ENCODE peak calls at places on chromosomes 2 and 18, in five cellular contexts. K is stimulated activated naive CD8-positive, alpha-beta T cell treated with anti-CD3 and anti-CD28 coated beads, Interleukin-15, Interleukin-2, amounts not matched to agents 100 U/mL and 50 U/mL, for 24 hours; L is AML-193; S is RWPE1; C is NCI-H2081. Y is an unnamed sample.
A peak's percentile ranks its signal among the peaks of the same experiment; 100 is the strongest.

GRCh38 chr18:58196881-58197872 is 153.2 kb downstream of the NEDD4L start:
- DNase-seq in C (no peak), L (no peak), K (no peak), S (no peak), Y (no peak)

GRCh38 chr2:55498582-55498981 is 20.9 kb upstream of the CFAP36 start:
- DNase-seq in K (no peak), L (no peak), S (no peak), C (no peak), Y (no peak)

GRCh38 chr18:26436176-26437031 is 111.9 kb downstream of the KCTD1 start:
- DNase-seq in C (no peak), S (peak; percentile 69), K (no peak), L (no peak), Y (peak; percentile 95)

GRCh38 chr2:240965296-240965904 is 33.0 kb upstream of the SNED1 start:
- DNase-seq in C (no peak), S (no peak), K (no peak), L (peak; percentile 32), Y (no peak)

GRCh38 chr18:67599277-67599676 is 82.8 kb upstream of the DSEL start:
- DNase-seq in K (no peak), L (no peak), C (no peak), S (peak; percentile 11), Y (no peak)

GRCh38 chr2:30362468-30363081 is 84.5 kb upstream of the LCLAT1 start:
- DNase-seq in C (no peak), K (no peak), L (no peak), S (no peak), Y (peak; percentile 91)

GRCh38 chr2:67295406-67295805 is 101.7 kb upstream of the ETAA1 start:
- DNase-seq in L (no peak), C (no peak), K (no peak), S (no peak), Y (no peak)

GRCh38 chr2:64996914-64997313 is 7.7 kb downstream of the SLC1A4 start:
- DNase-seq in K (no peak), S (no peak), L (no peak), C (no peak), Y (no peak)

GRCh38 chr2:46811379-46812310 is 104.0 kb downstream of the MCFD2 start:
- DNase-seq in L (no peak), C (no peak), K (no peak), S (no peak), Y (no peak)

GRCh38 chr2:134365356-134365755 is 111.5 kb downstream of the MGAT5 start:
- DNase-seq in S (no peak), K (no peak), L (peak; percentile 17), C (no peak), Y (no peak)

GRCh38 chr2:39723497-39723896 is 55.6 kb downstream of the THUMPD2 start:
- DNase-seq in K (no peak), C (no peak), S (no peak), L (no peak), Y (no peak)

GRCh38 chr2:61959381-61960293 is 54.2 kb downstream of the COMMD1 start:
- DNase-seq in K (no peak), C (no peak), S (no peak), L (no peak), Y (no peak)

GRCh38 chr2:208250401-208250800 is 4.5 kb downstream of the IDH1 start:
- DNase-seq in L (peak; percentile 73), K (no peak), S (peak; percentile 46), C (no peak), Y (no peak)

GRCh38 chr18:63306819-63307554 is 12.6 kb downstream of the BCL2 start:
- DNase-seq in S (no peak), L (no peak), K (no peak), C (no peak), Y (no peak)

GRCh38 chr2:140502951-140503630 is 1627.7 kb downstream of the LRP1B start:
- DNase-seq in L (no peak), C (no peak), K (no peak), S (peak; percentile 13), Y (no peak)

GRCh38 chr2:53848062-53848461 is 11.7 kb downstream of the GPR75 start:
- DNase-seq in C (no peak), S (no peak), K (no peak), L (peak; percentile 28), Y (no peak)

GRCh38 chr2:120246546-120247300 is 5.9 kb upstream of the RALB start:
- DNase-seq in L (no peak), S (no peak), K (no peak), C (no peak), Y (no peak)

GRCh38 chr2:204205082-204205481 is 268.5 kb downstream of the ICOS start:
- DNase-seq in C (no peak), L (no peak), S (no peak), K (no peak), Y (no peak)

GRCh38 chr18:25672490-25672889 is 320.5 kb upstream of the ZNF521 start:
- DNase-seq in C (no peak), S (no peak), K (no peak), L (no peak), Y (no peak)

GRCh38 chr2:9984217-9984739 is 32.8 kb downstream of the GRHL1 start:
- DNase-seq in C (peak; percentile 28), L (peak; percentile 67), S (peak; percentile 65), K (peak; percentile 18), Y (no peak)

GRCh38 chr2:21469158-21469557 is 345.4 kb downstream of the TDRD15 start:
- DNase-seq in S (no peak), K (no peak), C (no peak), L (no peak), Y (no peak)

GRCh38 chr2:36270758-36271157 is 84.8 kb upstream of the CRIM1 start:
- DNase-seq in S (no peak), C (no peak), K (no peak), L (no peak), Y (no peak)

GRCh38 chr2:218886461-218886947 is 5.9 kb downstream of the WNT10A start:
- DNase-seq in L (no peak), C (peak; percentile 39), K (no peak), S (no peak), Y (no peak)

GRCh38 chr18:29164020-29164706 is 987.2 kb upstream of the CDH2 start:
- DNase-seq in K (no peak), C (no peak), L (no peak), S (peak; percentile 78), Y (peak; percentile 37)

GRCh38 chr2:27655155-27655951 is 8.1 kb downstream of the SUPT7L start:
- DNase-seq in L (no peak), C (no peak), S (no peak), K (no peak), Y (no peak)

GRCh38 chr2:74206180-74206688 is 7.8 kb downstream of the MTHFD2 start:
- DNase-seq in S (no peak), L (peak; percentile 61), C (no peak), K (peak; percentile 50), Y (peak; percentile 54)

GRCh38 chr2:60550151-60550983 is 3.1 kb downstream of the BCL11A start:
- DNase-seq in L (no peak), K (peak; percentile 62), S (peak; percentile 71), C (peak; percentile 91), Y (no peak)

GRCh38 chr2:142038826-142039225 is 92.0 kb downstream of the LRP1B start:
- DNase-seq in L (no peak), K (no peak), S (no peak), C (no peak), Y (no peak)

GRCh38 chr18:59065684-59066083 is 74.0 kb upstream of the SEC11C start:
- DNase-seq in S (no peak), K (no peak), L (no peak), C (peak; percentile 7), Y (no peak)

GRCh38 chr2:88950010-88950409 is 258.5 kb downstream of the RPIA start:
- DNase-seq in C (no peak), L (peak; percentile 4), K (no peak), S (peak; percentile 9), Y (no peak)

Y was measured in PC-9.